ENCODE peak calls at places on chromosomes 16 and 17, in four cellular contexts. V, U, N and Z are unnamed samples.
A peak's percentile ranks its signal among the peaks of the same experiment; 100 is the strongest.

GRCh38 chr17:2563061-2563460 is 30.4 kb upstream of the PAFAH1B1 start:
- DNase-seq in V (no peak), U (no peak), N (no peak), Z (no peak)

GRCh38 chr17:47924785-47925676 is 16.3 kb upstream of the PNPO start:
- DNase-seq in V (no peak), U (no peak), N (no peak), Z (no peak)

GRCh38 chr16:85663891-85664321 is 24.8 kb downstream of the GINS2 start:
- DNase-seq in V (no peak), U (no peak), N (no peak), Z (no peak)

GRCh38 chr17:11240041-11240801 is 792 bp upstream of the SHISA6 start:
- DNase-seq in V (no peak), U (no peak), N (no peak), Z (no peak)

GRCh38 chr17:77737442-77738265 is 220.8 kb upstream of the TNRC6C start:
- DNase-seq in V (no peak), U (no peak), N (no peak), Z (no peak)

GRCh38 chr16:87407511-87408112 is 15.5 kb downstream of the MAP1LC3B start:
- DNase-seq in V (no peak), U (no peak), N (no peak), Z (no peak)

GRCh38 chr16:73544266-73544665 is 496.3 kb upstream of the ZFHX3 start:
- DNase-seq in V (no peak), U (no peak), N (no peak), Z (no peak)

GRCh38 chr17:75909051-75909811 is 4.5 kb upstream of the MRPL38 start:
- DNase-seq in V (no peak), U (no peak), N (no peak), Z (no peak)

GRCh38 chr17:30378191-30378796 is 433 bp upstream of the CPD start:
- DNase-seq in V (peak; percentile 39), U (peak; percentile 50), N (peak; percentile 62), Z (peak; percentile 41)

GRCh38 chr17:80877095-80877828 is 114.4 kb upstream of the CHMP6 start:
- DNase-seq in V (no peak), U (peak; percentile 70), N (no peak), Z (no peak)

GRCh38 chr16:46929378-46930332 is 43.8 kb downstream of the DNAJA2 start:
- DNase-seq in V (peak; percentile 24), U (peak; percentile 54), N (peak; percentile 66), Z (peak; percentile 53)

GRCh38 chr16:85541619-85542547 is 71.2 kb upstream of the GSE1 start:
- DNase-seq in V (no peak), U (no peak), N (no peak), Z (no peak)

GRCh38 chr16:3036726-3037315 is at the start of gene BICDL2:
- DNase-seq in V (no peak), U (no peak), N (no peak), Z (no peak)

GRCh38 chr17:78933025-78933958 is 8.1 kb upstream of the TIMP2 start:
- DNase-seq in V (no peak), U (no peak), N (no peak), Z (no peak)

GRCh38 chr17:81037026-81037782 is 2.3 kb downstream of the BAIAP2 start:
- DNase-seq in V (no peak), U (no peak), N (no peak), Z (no peak)

GRCh38 chr17:48045270-48046001 is 2.7 kb upstream of the NFE2L1 start:
- DNase-seq in V (no peak), U (no peak), N (no peak), Z (no peak)

GRCh38 chr17:76336756-76337412 is 16.8 kb downstream of the PRPSAP1 start:
- DNase-seq in V (no peak), U (no peak), N (no peak), Z (no peak)

GRCh38 chr16:56348168-56349085 is 76.9 kb downstream of the AMFR start:
- DNase-seq in V (no peak), U (no peak), N (no peak), Z (no peak)

GRCh38 chr17:7122386-7122785 is 7.8 kb upstream of the ASGR2 start:
- DNase-seq in V (no peak), U (no peak), N (no peak), Z (no peak)

GRCh38 chr17:8563981-8564602 is 66.4 kb downstream of the MYH10 start:
- DNase-seq in V (no peak), U (no peak), N (no peak), Z (no peak)

GRCh38 chr17:77042688-77043330 is 98.0 kb upstream of the SEC14L1 start:
- DNase-seq in V (no peak), U (no peak), N (no peak), Z (no peak)

GRCh38 chr16:4361944-4362311 is 9.7 kb upstream of the VASN start:
- DNase-seq in V (no peak), U (no peak), N (no peak), Z (no peak)

GRCh38 chr17:17515921-17516295 is 19.7 kb upstream of the RASD1 start:
- DNase-seq in V (no peak), U (no peak), N (no peak), Z (no peak)

GRCh38 chr16:28257256-28257655 is 35.1 kb upstream of the SBK1 start:
- DNase-seq in V (no peak), U (no peak), N (no peak), Z (no peak)

GRCh38 chr16:85610446-85611204 is 2.5 kb upstream of the GSE1 start:
- DNase-seq in V (peak; percentile 78), U (peak; percentile 90), N (peak; percentile 88), Z (peak; percentile 71)

GRCh38 chr17:1703063-1703462 is 7.1 kb downstream of the TLCD2 start:
- DNase-seq in V (no peak), U (no peak), N (no peak), Z (no peak)

GRCh38 chr16:65909310-65910050 is 457.0 kb upstream of the CDH5 start:
- DNase-seq in V (no peak), U (no peak), N (no peak), Z (no peak)

GRCh38 chr16:89146211-89147005 is 25.1 kb upstream of the CDH15 start:
- DNase-seq in V (no peak), U (no peak), N (no peak), Z (no peak)